ENCODE peak calls at places on chromosomes 6 and 20, in four cellular contexts. One of them, this sample, is unnamed.

GRCh38 chr20:58482416-58482815 is 32.8 kb downstream of the APCDD1L start:
- DNase-seq in glomerular endothelial cell: peak; percentile 22
- DNase-seq in AG08396: no peak
- DNase-seq in progenitor cell of endocrine pancreas: no peak
- DNase-seq in this sample: no peak

GRCh38 chr6:105769987-105770386 is 316.1 kb upstream of the PRDM1 start:
- DNase-seq in progenitor cell of endocrine pancreas: no peak
- DNase-seq in glomerular endothelial cell: no peak
- DNase-seq in AG08396: peak; percentile 31
- DNase-seq in this sample: no peak

GRCh38 chr20:14882846-14883245 is 545.4 kb upstream of the FLRT3 start:
- DNase-seq in progenitor cell of endocrine pancreas: no peak
- DNase-seq in glomerular endothelial cell: no peak
- DNase-seq in AG08396: no peak
- DNase-seq in this sample: no peak

GRCh38 chr6:159953091-159953581 is 15.7 kb upstream of the IGF2R start:
- DNase-seq in progenitor cell of endocrine pancreas: no peak
- DNase-seq in glomerular endothelial cell: peak; percentile 22
- DNase-seq in AG08396: no peak
- DNase-seq in this sample: no peak

GRCh38 chr6:158376650-158377081 is 64.4 kb downstream of the TULP4 start:
- DNase-seq in progenitor cell of endocrine pancreas: no peak
- DNase-seq in glomerular endothelial cell: no peak
- DNase-seq in AG08396: peak; percentile 52
- DNase-seq in this sample: no peak

GRCh38 chr20:11919046-11919445 is 1.4 kb downstream of the BTBD3 start:
- DNase-seq in glomerular endothelial cell: no peak
- DNase-seq in progenitor cell of endocrine pancreas: no peak
- DNase-seq in AG08396: peak; percentile 15
- DNase-seq in this sample: no peak

GRCh38 chr6:63635165-63635562 is 438 bp upstream of the PHF3 start:
- DNase-seq in progenitor cell of endocrine pancreas: no peak
- DNase-seq in AG08396: no peak
- DNase-seq in glomerular endothelial cell: no peak
- DNase-seq in this sample: no peak

GRCh38 chr6:54935739-54936138 is 89.2 kb downstream of the FAM83B start:
- DNase-seq in glomerular endothelial cell: no peak
- DNase-seq in progenitor cell of endocrine pancreas: no peak
- DNase-seq in AG08396: peak; percentile 24
- DNase-seq in this sample: no peak

GRCh38 chr20:5279661-5280060 is 37.1 kb downstream of the PROKR2 start:
- DNase-seq in progenitor cell of endocrine pancreas: no peak
- DNase-seq in glomerular endothelial cell: no peak
- DNase-seq in AG08396: no peak
- DNase-seq in this sample: no peak

GRCh38 chr6:136677344-136677743 is 114.9 kb downstream of the MAP3K5 start:
- DNase-seq in glomerular endothelial cell: no peak
- DNase-seq in AG08396: no peak
- DNase-seq in progenitor cell of endocrine pancreas: no peak
- DNase-seq in this sample: no peak

GRCh38 chr6:7467007-7467897 is 74.2 kb upstream of the DSP start:
- DNase-seq in glomerular endothelial cell: no peak
- DNase-seq in AG08396: no peak
- DNase-seq in progenitor cell of endocrine pancreas: peak; percentile 40
- DNase-seq in this sample: no peak

GRCh38 chr6:72620866-72621242 is 1.0 kb upstream of the KCNQ5 start:
- DNase-seq in AG08396: peak; percentile 4
- DNase-seq in progenitor cell of endocrine pancreas: no peak
- DNase-seq in glomerular endothelial cell: no peak
- DNase-seq in this sample: no peak

GRCh38 chr20:52593634-52594033 is 378.5 kb upstream of the TSHZ2 start:
- DNase-seq in AG08396: no peak
- DNase-seq in progenitor cell of endocrine pancreas: no peak
- DNase-seq in glomerular endothelial cell: no peak
- DNase-seq in this sample: no peak

GRCh38 chr20:37243937-37244571 is 17.6 kb downstream of the GHRH start:
- DNase-seq in glomerular endothelial cell: no peak
- DNase-seq in progenitor cell of endocrine pancreas: no peak
- DNase-seq in AG08396: no peak
- DNase-seq in this sample: no peak

GRCh38 chr6:169160091-169160854 is 93.4 kb downstream of the THBS2 start:
- DNase-seq in AG08396: peak; percentile 2
- DNase-seq in glomerular endothelial cell: no peak
- DNase-seq in progenitor cell of endocrine pancreas: no peak
- DNase-seq in this sample: no peak

GRCh38 chr20:61725966-61726365 is 339.7 kb downstream of the TAF4 start:
- DNase-seq in glomerular endothelial cell: no peak
- DNase-seq in AG08396: no peak
- DNase-seq in progenitor cell of endocrine pancreas: no peak
- DNase-seq in this sample: no peak